ENCODE peak calls at places on chromosomes 2 and 18, in six cellular contexts. D is IMR-90, F is H1, Q is mesenchymal stem cell, W is neuronal stem cell, U is trophoblast cell. K is an unnamed sample.

GRCh38 chr2:27705851-27706622 is 42.3 kb downstream of the SLC4A1AP start:
- DNase-seq in D (peak), F (no peak), Q (peak), W (no peak), U (no peak), K (no peak)

GRCh38 chr2:64525323-64525625 is 1.1 kb downstream of the AFTPH start:
- DNase-seq in D (peak), F (no peak), Q (peak), W (no peak), U (no peak), K (no peak)

GRCh38 chr2:11325961-11326691 is 18.3 kb downstream of the ROCK2 start:
- DNase-seq in D (no peak), F (no peak), Q (no peak), W (no peak), U (no peak), K (no peak)

GRCh38 chr2:101766871-101767739 is 69.6 kb downstream of the MAP4K4 start:
- DNase-seq in D (peak), F (no peak), Q (peak), W (peak), U (peak), K (no peak)

GRCh38 chr2:236675051-236675450 is 105.4 kb downstream of the ACKR3 start:
- DNase-seq in D (peak), F (no peak), Q (no peak), W (no peak), U (peak), K (no peak)

GRCh38 chr2:239013670-239013960 is 165.7 kb downstream of the TWIST2 start:
- DNase-seq in D (no peak), F (no peak), Q (no peak), W (no peak), U (no peak), K (no peak)

GRCh38 chr18:76687271-76688006 is 134.9 kb upstream of the ZNF236 start:
- DNase-seq in D (peak), F (no peak), Q (peak), W (no peak), U (no peak), K (no peak)

GRCh38 chr2:235931676-235932075 is 236.5 kb downstream of the GBX2 start:
- DNase-seq in D (no peak), F (no peak), Q (no peak), W (no peak), U (no peak), K (no peak)

GRCh38 chr2:54557601-54558187 is 101.6 kb downstream of the SPTBN1 start:
- DNase-seq in D (no peak), F (peak), Q (peak), W (peak), U (peak), K (peak)

GRCh38 chr2:59912076-59912475 is 641.4 kb downstream of the BCL11A start:
- DNase-seq in D (no peak), F (no peak), Q (no peak), W (no peak), U (no peak), K (no peak)

GRCh38 chr2:37447446-37447845 is 103.0 kb downstream of the QPCT start:
- DNase-seq in D (no peak), F (peak), Q (no peak), W (no peak), U (no peak), K (no peak)

GRCh38 chr2:6653281-6653750 is 212.4 kb downstream of the CMPK2 start:
- DNase-seq in D (no peak), F (no peak), Q (no peak), W (no peak), U (no peak), K (no peak)

GRCh38 chr2:179850188-179850587 is 11.2 kb downstream of the ZNF385B start:
- DNase-seq in D (peak), F (no peak), Q (peak), W (no peak), U (peak), K (no peak)

GRCh38 chr2:44121899-44122298 is 46.8 kb upstream of the PPM1B start:
- DNase-seq in D (no peak), F (no peak), Q (no peak), W (no peak), U (no peak), K (no peak)

GRCh38 chr2:61420986-61421546 is 49.8 kb downstream of the USP34 start:
- DNase-seq in D (no peak), F (no peak), Q (no peak), W (no peak), U (no peak), K (no peak)

GRCh38 chr2:19086351-19086750 is 272.1 kb downstream of the OSR1 start:
- DNase-seq in D (no peak), F (no peak), Q (no peak), W (no peak), U (no peak), K (peak)

GRCh38 chr2:121263996-121264715 is 20.8 kb downstream of the TFCP2L1 start:
- DNase-seq in D (no peak), F (no peak), Q (no peak), W (no peak), U (no peak), K (no peak)

GRCh38 chr2:144834954-144835633 is 315.2 kb upstream of the ZEB2 start:
- DNase-seq in D (peak), F (no peak), Q (peak), W (no peak), U (no peak), K (no peak)

GRCh38 chr2:8526403-8526696 is 155.5 kb upstream of the ID2 start:
- DNase-seq in D (no peak), F (no peak), Q (no peak), W (no peak), U (no peak), K (no peak)

GRCh38 chr2:195683174-195683573 is 26.1 kb downstream of the SLC39A10 start:
- DNase-seq in D (peak), F (no peak), Q (peak), W (no peak), U (no peak), K (no peak)

GRCh38 chr2:1745171-1746023 is 1.1 kb upstream of the PXDN start:
- DNase-seq in D (no peak), F (peak), Q (no peak), W (no peak), U (no peak), K (peak)

GRCh38 chr2:9982891-9983290 is 31.4 kb downstream of the GRHL1 start:
- DNase-seq in D (no peak), F (no peak), Q (no peak), W (no peak), U (no peak), K (no peak)

GRCh38 chr2:72350852-72351251 is 203.2 kb upstream of the CYP26B1 start:
- DNase-seq in D (no peak), F (no peak), Q (no peak), W (peak), U (no peak), K (no peak)

GRCh38 chr2:4628931-4629565 is 925.7 kb downstream of the DCDC2C start:
- DNase-seq in D (no peak), F (no peak), Q (no peak), W (peak), U (no peak), K (no peak)
- H3K14ac ChIP-seq in D (no peak), F (no peak), Q (no peak), W (no peak), U (no peak), K (no peak)

GRCh38 chr2:198129609-198130008 is 325.2 kb downstream of the PLCL1 start:
- DNase-seq in D (no peak), F (no peak), Q (no peak), W (no peak), U (no peak), K (no peak)

DNA sequence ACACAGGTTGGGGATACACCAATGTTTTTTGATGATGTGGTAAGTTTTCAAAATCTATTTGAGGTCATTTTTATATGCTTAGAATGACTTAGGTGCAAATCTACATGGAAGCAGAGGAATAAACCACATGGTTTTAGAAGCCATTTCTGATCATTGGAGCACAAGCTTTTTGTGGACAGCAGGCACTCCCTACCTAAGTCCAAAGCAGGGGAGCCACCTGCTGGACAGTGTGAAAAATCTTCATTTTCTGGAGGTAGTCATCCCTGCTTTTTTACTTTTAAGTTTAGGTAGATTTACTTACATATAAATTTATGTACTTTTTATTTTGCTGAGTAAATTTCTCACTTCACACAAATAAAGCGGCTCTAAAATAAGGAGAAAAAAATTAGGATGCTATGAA is 323.2 kb downstream of the PLCL1 start:
- DNase-seq in D (peak), F (no peak), Q (peak), W (peak), U (peak), K (peak)
- H4K91ac ChIP-seq in D (no peak), F (no peak), Q (no peak), W (no peak), U (no peak), K (no peak)

DNA sequence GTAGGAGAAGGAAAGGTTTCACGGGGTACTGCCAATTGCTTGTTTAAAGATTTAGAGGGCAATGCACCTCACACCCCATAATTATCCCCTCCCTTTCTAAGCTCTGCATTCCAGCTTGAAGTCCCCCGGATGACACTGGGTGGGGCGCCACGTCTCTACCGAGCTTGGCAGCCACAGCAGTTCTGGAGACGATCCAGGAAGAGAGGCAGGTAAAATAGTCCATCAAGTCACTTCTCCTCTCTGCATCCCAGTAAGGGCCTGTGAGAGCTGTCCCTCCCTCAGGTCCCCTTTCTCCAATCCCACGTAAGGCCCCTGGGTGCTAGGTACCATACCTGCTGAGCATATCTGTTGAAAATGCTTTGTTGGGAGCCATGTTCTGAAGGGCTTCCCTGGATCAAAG is 65.7 kb downstream of the CAPN13 start:
- DNase-seq in D (no peak), F (no peak), Q (no peak), W (no peak), U (no peak), K (no peak)
- H2BK120ac ChIP-seq in D (no peak), F (no peak), Q (no peak), W (no peak), U (no peak), K (no peak)

GRCh38 chr2:105788670-105789290 is 44.1 kb downstream of the NCK2 start:
- DNase-seq in D (peak), F (no peak), Q (no peak), W (no peak), U (no peak), K (no peak)
- H3K14ac ChIP-seq in D (no peak), F (no peak), Q (no peak), W (no peak), U (no peak), K (no peak)

DNA sequence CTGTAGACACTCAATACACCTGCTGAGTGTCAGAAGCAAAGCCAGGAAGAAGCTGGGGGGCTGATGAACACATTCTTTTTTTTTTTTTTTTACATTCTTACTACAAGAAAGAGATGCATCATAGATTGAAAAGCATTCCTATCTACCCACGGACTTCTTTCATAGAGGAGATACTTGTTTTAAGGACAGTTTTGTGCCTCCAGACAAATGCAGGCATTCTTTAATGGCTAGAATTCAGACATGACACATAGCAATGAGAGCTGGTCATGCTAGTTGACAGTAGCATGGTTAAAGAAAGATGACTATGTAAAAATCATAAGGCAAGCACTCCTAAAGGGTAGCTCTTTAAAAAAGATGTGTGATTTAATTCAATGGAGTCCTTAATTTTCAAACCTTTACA is 110.2 kb downstream of the EPHA4 start:
- DNase-seq in D (peak), F (no peak), Q (no peak), W (no peak), U (no peak), K (no peak)
- H4K91ac ChIP-seq in D (no peak), F (no peak), Q (no peak), W (no peak), U (no peak), K (no peak)

GRCh38 chr2:159614534-159615186 is 1.7 kb downstream of the BAZ2B start:
- DNase-seq in D (peak), F (no peak), Q (no peak), W (no peak), U (no peak), K (no peak)
- H2BK120ac ChIP-seq in D (peak), F (no peak), Q (peak), W (no peak), U (no peak), K (peak)

DNA sequence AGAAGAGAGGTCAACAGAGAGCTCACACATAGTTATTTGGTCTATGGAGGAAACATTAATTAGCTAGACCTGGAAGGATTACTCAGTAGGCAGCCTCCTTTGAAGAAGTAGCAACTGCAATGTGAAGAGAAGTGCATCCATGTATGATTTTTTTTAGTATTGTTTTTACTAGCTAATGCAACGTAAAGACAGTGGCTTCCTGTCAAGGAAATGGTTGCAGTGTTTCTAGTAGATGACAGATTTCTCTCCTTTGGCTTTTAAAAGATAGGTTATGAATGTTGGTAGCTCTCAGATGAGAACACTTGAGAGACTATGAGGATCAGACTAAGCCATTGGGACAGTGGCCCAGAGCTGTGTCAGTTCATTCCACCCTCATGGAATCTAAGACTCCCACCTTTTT is 175.8 kb downstream of the AGPS start:
- DNase-seq in D (no peak), F (no peak), Q (no peak), W (no peak), U (no peak), K (no peak)
- H3K14ac ChIP-seq in D (no peak), F (no peak), Q (no peak), W (no peak), U (no peak), K (no peak)

DNA sequence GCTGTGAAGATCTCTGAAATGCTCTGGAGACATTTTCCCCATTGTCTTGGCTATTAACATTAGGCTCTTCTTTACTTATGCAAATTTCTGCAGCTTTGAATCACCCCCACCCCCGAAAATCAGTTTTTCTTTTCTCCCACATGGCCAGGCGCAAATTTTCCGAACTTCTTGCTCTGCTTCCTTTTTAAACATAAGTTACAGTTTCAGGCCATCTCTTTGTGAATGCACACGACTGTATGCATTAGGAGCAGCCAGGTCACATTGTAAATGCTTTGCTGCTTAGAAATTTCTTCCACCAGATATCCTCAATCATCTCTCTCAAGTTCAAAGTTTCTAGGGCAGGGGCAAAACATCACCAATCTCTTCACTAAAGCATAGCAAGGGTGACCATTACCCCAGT is 106.8 kb downstream of the PARD3B start:
- DNase-seq in D (no peak), F (no peak), Q (no peak), W (no peak), U (no peak), K (no peak)
- H4K91ac ChIP-seq in D (no peak), F (no peak), Q (no peak), W (no peak), U (no peak), K (no peak)

DNA sequence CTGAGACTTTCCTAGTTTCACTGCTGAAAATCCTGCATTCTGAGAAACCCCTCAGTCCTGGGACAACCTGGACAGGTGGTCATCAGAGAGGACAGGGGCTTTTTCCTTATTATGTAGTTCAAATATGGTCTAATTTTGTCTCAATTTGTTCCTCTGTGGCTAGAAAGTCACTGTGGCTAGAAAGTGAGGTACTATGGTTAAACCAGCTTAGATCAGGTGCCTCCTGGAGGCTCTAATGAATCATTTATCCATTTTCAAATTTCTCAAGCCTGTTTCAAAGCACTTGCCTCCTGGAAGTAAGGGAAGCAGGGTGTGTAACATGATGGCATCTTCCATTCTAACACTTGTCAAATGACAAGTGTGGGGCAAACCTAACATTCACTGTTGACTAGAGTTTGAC is 326.8 kb downstream of the PIK3C3 start:
- DNase-seq in D (no peak), F (no peak), Q (no peak), W (no peak), U (no peak), K (no peak)
- H2BK120ac ChIP-seq in D (no peak), F (no peak), Q (no peak), W (no peak), U (no peak), K (no peak)

GRCh38 chr2:150476213-150476740 is 11.2 kb downstream of the RND3 start:
- DNase-seq in D (peak), F (no peak), Q (peak), W (no peak), U (no peak), K (no peak)
- H3K14ac ChIP-seq in D (peak), F (no peak), Q (no peak), W (no peak), U (no peak), K (no peak)